ENCODE peak calls at places on chromosomes 16 and 17, in six cellular contexts. One of them, this sample, is unnamed.

GRCh38 chr17:1559743-1560581 is 2.6 kb downstream of the PITPNA start:
- DNase-seq in COR-L47: no peak
- DNase-seq in lower lobe of right lung: no peak
- DNase-seq in T-cell: no peak
- DNase-seq in HEK293T: no peak
- DNase-seq in astrocyte: no peak
- DNase-seq in this sample: no peak

GRCh38 chr17:68437979-68438877 is 19.1 kb downstream of the WIPI1 start:
- DNase-seq in COR-L47: no peak
- DNase-seq in lower lobe of right lung: peak
- DNase-seq in T-cell: peak
- DNase-seq in HEK293T: no peak
- DNase-seq in astrocyte: no peak
- DNase-seq in this sample: no peak

GRCh38 chr17:28407974-28408306 is 1.9 kb upstream of the SLC46A1 start:
- DNase-seq in COR-L47: no peak
- DNase-seq in lower lobe of right lung: no peak
- DNase-seq in T-cell: no peak
- DNase-seq in HEK293T: no peak
- DNase-seq in astrocyte: no peak
- DNase-seq in this sample: no peak

GRCh38 chr17:13931111-13931526 is 138.2 kb upstream of the COX10 start:
- DNase-seq in COR-L47: no peak
- DNase-seq in lower lobe of right lung: no peak
- DNase-seq in T-cell: no peak
- DNase-seq in HEK293T: no peak
- DNase-seq in astrocyte: peak
- DNase-seq in this sample: no peak

GRCh38 chr17:37530420-37530819 is 40.7 kb downstream of the DUSP14 start:
- DNase-seq in COR-L47: no peak
- DNase-seq in lower lobe of right lung: no peak
- DNase-seq in T-cell: no peak
- DNase-seq in HEK293T: no peak
- DNase-seq in astrocyte: peak
- DNase-seq in this sample: no peak

GRCh38 chr17:73396429-73397277 is 84.9 kb upstream of the CDC42EP4 start:
- DNase-seq in COR-L47: no peak
- DNase-seq in lower lobe of right lung: peak
- DNase-seq in T-cell: no peak
- DNase-seq in HEK293T: no peak
- DNase-seq in astrocyte: no peak
- DNase-seq in this sample: no peak

GRCh38 chr17:38676706-38677504 is 2.1 kb upstream of the EPOP start:
- DNase-seq in COR-L47: peak
- DNase-seq in lower lobe of right lung: peak
- DNase-seq in T-cell: peak
- DNase-seq in HEK293T: peak
- DNase-seq in astrocyte: peak
- DNase-seq in this sample: peak

GRCh38 chr17:33945641-33946546 is 309.2 kb upstream of the CCL2 start:
- DNase-seq in COR-L47: no peak
- DNase-seq in lower lobe of right lung: no peak
- DNase-seq in T-cell: no peak
- DNase-seq in HEK293T: no peak
- DNase-seq in astrocyte: peak
- DNase-seq in this sample: no peak

GRCh38 chr17:61294777-61295176 is 104.9 kb upstream of the TBX2 start:
- DNase-seq in COR-L47: no peak
- DNase-seq in lower lobe of right lung: no peak
- DNase-seq in T-cell: no peak
- DNase-seq in HEK293T: no peak
- DNase-seq in astrocyte: peak
- DNase-seq in this sample: no peak

GRCh38 chr17:43591750-43592562 is 45.8 kb upstream of the ETV4 start:
- DNase-seq in COR-L47: no peak
- DNase-seq in lower lobe of right lung: peak
- DNase-seq in T-cell: no peak
- DNase-seq in HEK293T: no peak
- DNase-seq in astrocyte: peak
- DNase-seq in this sample: no peak

GRCh38 chr16:75452464-75453190 is 11.9 kb downstream of the TMEM170A start:
- DNase-seq in COR-L47: no peak
- DNase-seq in lower lobe of right lung: no peak
- DNase-seq in T-cell: no peak
- DNase-seq in HEK293T: no peak
- DNase-seq in astrocyte: no peak
- DNase-seq in this sample: no peak

GRCh38 chr16:53775821-53776431 is 72.0 kb downstream of the FTO start:
- DNase-seq in COR-L47: no peak
- DNase-seq in lower lobe of right lung: no peak
- DNase-seq in T-cell: no peak
- DNase-seq in HEK293T: no peak
- DNase-seq in astrocyte: peak
- DNase-seq in this sample: no peak

GRCh38 chr17:74119049-74119580 is 84.4 kb upstream of the RPL38 start:
- DNase-seq in COR-L47: no peak
- DNase-seq in lower lobe of right lung: no peak
- DNase-seq in T-cell: no peak
- DNase-seq in HEK293T: no peak
- DNase-seq in astrocyte: no peak
- DNase-seq in this sample: no peak

GRCh38 chr16:66044089-66044488 is 322.4 kb upstream of the CDH5 start:
- DNase-seq in COR-L47: no peak
- DNase-seq in lower lobe of right lung: no peak
- DNase-seq in T-cell: no peak
- DNase-seq in HEK293T: no peak
- DNase-seq in astrocyte: no peak
- DNase-seq in this sample: no peak

GRCh38 chr17:61904094-61904710 is 23.6 kb downstream of the INTS2 start:
- DNase-seq in COR-L47: no peak
- DNase-seq in lower lobe of right lung: no peak
- DNase-seq in T-cell: peak
- DNase-seq in HEK293T: no peak
- DNase-seq in astrocyte: no peak
- DNase-seq in this sample: no peak

GRCh38 chr17:57514614-57515013 is 230.5 kb downstream of the CCDC182 start:
- DNase-seq in COR-L47: no peak
- DNase-seq in lower lobe of right lung: no peak
- DNase-seq in T-cell: no peak
- DNase-seq in HEK293T: no peak
- DNase-seq in astrocyte: no peak
- DNase-seq in this sample: no peak

GRCh38 chr17:65359016-65359415 is 202.4 kb downstream of the AXIN2 start:
- DNase-seq in COR-L47: no peak
- DNase-seq in lower lobe of right lung: no peak
- DNase-seq in T-cell: no peak
- DNase-seq in HEK293T: no peak
- DNase-seq in astrocyte: peak
- DNase-seq in this sample: no peak

GRCh38 chr17:79800325-79801155 is 3.7 kb upstream of the CBX8 start:
- DNase-seq in COR-L47: no peak
- DNase-seq in lower lobe of right lung: no peak
- DNase-seq in T-cell: no peak
- DNase-seq in HEK293T: peak
- DNase-seq in astrocyte: peak
- DNase-seq in this sample: no peak

GRCh38 chr17:45020354-45021138 is 30.9 kb downstream of the DCAKD start:
- DNase-seq in COR-L47: no peak
- DNase-seq in lower lobe of right lung: no peak
- DNase-seq in T-cell: no peak
- DNase-seq in HEK293T: no peak
- DNase-seq in astrocyte: no peak
- DNase-seq in this sample: no peak